ENCODE peak calls at places on chromosome 13, in eight cellular contexts. One of them, this sample, is unnamed.

GRCh38 chr13:99614465-99614885 is 113.2 kb downstream of the TM9SF2 start:
- DNase-seq in astrocyte of the cerebellum: no peak
- DNase-seq in aorta: no peak
- DNase-seq in WTC11: peak; percentile 44
- DNase-seq in uterus: no peak
- DNase-seq in breast epithelium: no peak
- DNase-seq in effector memory CD4-positive, alpha-beta T cell: no peak
- DNase-seq in T-helper 22 cell: no peak
- DNase-seq in this sample: no peak

GRCh38 chr13:98719527-98720250 is 32.8 kb downstream of the SLC15A1 start:
- DNase-seq in astrocyte of the cerebellum: no peak
- DNase-seq in uterus: no peak
- DNase-seq in breast epithelium: no peak
- DNase-seq in effector memory CD4-positive, alpha-beta T cell: no peak
- DNase-seq in WTC11: no peak
- DNase-seq in T-helper 22 cell: no peak
- DNase-seq in aorta: no peak
- DNase-seq in this sample: no peak

GRCh38 chr13:111156421-111156820 is 41.3 kb downstream of the ARHGEF7 start:
- DNase-seq in T-helper 22 cell: no peak
- DNase-seq in uterus: no peak
- DNase-seq in WTC11: no peak
- DNase-seq in aorta: no peak
- DNase-seq in astrocyte of the cerebellum: no peak
- DNase-seq in effector memory CD4-positive, alpha-beta T cell: no peak
- DNase-seq in breast epithelium: no peak
- DNase-seq in this sample: no peak

GRCh38 chr13:27405521-27406134 is 18.8 kb upstream of the GTF3A start:
- DNase-seq in uterus: no peak
- DNase-seq in T-helper 22 cell: no peak
- DNase-seq in effector memory CD4-positive, alpha-beta T cell: no peak
- DNase-seq in breast epithelium: no peak
- DNase-seq in WTC11: no peak
- DNase-seq in astrocyte of the cerebellum: no peak
- DNase-seq in aorta: no peak
- DNase-seq in this sample: no peak

GRCh38 chr13:25037057-25037813 is 58.7 kb upstream of the PABPC3 start:
- DNase-seq in breast epithelium: no peak
- DNase-seq in astrocyte of the cerebellum: peak; percentile 43
- DNase-seq in aorta: no peak
- DNase-seq in uterus: no peak
- DNase-seq in effector memory CD4-positive, alpha-beta T cell: no peak
- DNase-seq in WTC11: peak; percentile 55
- DNase-seq in T-helper 22 cell: no peak
- DNase-seq in this sample: peak; percentile 36

GRCh38 chr13:113208424-113209335 is at the start of gene PCID2:
- DNase-seq in breast epithelium: peak; percentile 87
- DNase-seq in uterus: peak; percentile 81
- DNase-seq in T-helper 22 cell: peak; percentile 82
- DNase-seq in WTC11: peak; percentile 89
- DNase-seq in effector memory CD4-positive, alpha-beta T cell: peak; percentile 81
- DNase-seq in astrocyte of the cerebellum: peak; percentile 67
- DNase-seq in aorta: peak; percentile 92
- DNase-seq in this sample: peak; percentile 85

GRCh38 chr13:31227063-31227462 is 27.3 kb downstream of the B3GLCT start:
- DNase-seq in WTC11: no peak
- DNase-seq in aorta: no peak
- DNase-seq in effector memory CD4-positive, alpha-beta T cell: no peak
- DNase-seq in astrocyte of the cerebellum: no peak
- DNase-seq in T-helper 22 cell: no peak
- DNase-seq in uterus: no peak
- DNase-seq in breast epithelium: no peak
- DNase-seq in this sample: no peak

GRCh38 chr13:113936566-113936965 is 37.3 kb downstream of the C13orf46 start:
- DNase-seq in breast epithelium: no peak
- DNase-seq in astrocyte of the cerebellum: no peak
- DNase-seq in uterus: no peak
- DNase-seq in T-helper 22 cell: no peak
- DNase-seq in aorta: no peak
- DNase-seq in WTC11: no peak
- DNase-seq in effector memory CD4-positive, alpha-beta T cell: no peak
- DNase-seq in this sample: no peak

GRCh38 chr13:89401209-89401810 is 1730.1 kb downstream of the SLITRK5 start:
- DNase-seq in aorta: no peak
- DNase-seq in astrocyte of the cerebellum: peak; percentile 51
- DNase-seq in effector memory CD4-positive, alpha-beta T cell: no peak
- DNase-seq in T-helper 22 cell: no peak
- DNase-seq in breast epithelium: no peak
- DNase-seq in uterus: no peak
- DNase-seq in WTC11: no peak
- DNase-seq in this sample: no peak

GRCh38 chr13:28473044-28473443 is 21.9 kb downstream of the FLT1 start:
- DNase-seq in astrocyte of the cerebellum: no peak
- DNase-seq in WTC11: no peak
- DNase-seq in breast epithelium: no peak
- DNase-seq in T-helper 22 cell: no peak
- DNase-seq in aorta: no peak
- DNase-seq in uterus: no peak
- DNase-seq in effector memory CD4-positive, alpha-beta T cell: no peak
- DNase-seq in this sample: no peak

GRCh38 chr13:32208860-32209259 is 106.3 kb downstream of the ZAR1L start:
- DNase-seq in WTC11: no peak
- DNase-seq in astrocyte of the cerebellum: no peak
- DNase-seq in T-helper 22 cell: no peak
- DNase-seq in breast epithelium: no peak
- DNase-seq in aorta: peak; percentile 77
- DNase-seq in effector memory CD4-positive, alpha-beta T cell: no peak
- DNase-seq in uterus: no peak
- DNase-seq in this sample: no peak

GRCh38 chr13:21986602-21987001 is 315.7 kb downstream of the FGF9 start:
- DNase-seq in breast epithelium: no peak
- DNase-seq in WTC11: no peak
- DNase-seq in effector memory CD4-positive, alpha-beta T cell: no peak
- DNase-seq in aorta: peak; percentile 73
- DNase-seq in astrocyte of the cerebellum: no peak
- DNase-seq in uterus: peak; percentile 76
- DNase-seq in T-helper 22 cell: no peak
- DNase-seq in this sample: no peak

GRCh38 chr13:25213716-25214115 is 41.6 kb upstream of the AMER2 start:
- DNase-seq in T-helper 22 cell: no peak
- DNase-seq in astrocyte of the cerebellum: no peak
- DNase-seq in WTC11: no peak
- DNase-seq in uterus: no peak
- DNase-seq in aorta: no peak
- DNase-seq in breast epithelium: no peak
- DNase-seq in effector memory CD4-positive, alpha-beta T cell: no peak
- DNase-seq in this sample: no peak

GRCh38 chr13:60431108-60431700 is 34.2 kb downstream of the TDRD3 start:
- DNase-seq in aorta: no peak
- DNase-seq in effector memory CD4-positive, alpha-beta T cell: no peak
- DNase-seq in uterus: no peak
- DNase-seq in astrocyte of the cerebellum: peak; percentile 62
- DNase-seq in breast epithelium: no peak
- DNase-seq in WTC11: no peak
- DNase-seq in T-helper 22 cell: no peak
- DNase-seq in this sample: no peak

GRCh38 chr13:52751196-52751595 is 11.6 kb upstream of the CNMD start:
- DNase-seq in astrocyte of the cerebellum: no peak
- DNase-seq in breast epithelium: no peak
- DNase-seq in effector memory CD4-positive, alpha-beta T cell: no peak
- DNase-seq in WTC11: no peak
- DNase-seq in aorta: no peak
- DNase-seq in uterus: no peak
- DNase-seq in T-helper 22 cell: no peak
- DNase-seq in this sample: no peak

GRCh38 chr13:93775507-93776108 is 549.0 kb downstream of the GPC6 start:
- DNase-seq in astrocyte of the cerebellum: peak; percentile 44
- DNase-seq in uterus: no peak
- DNase-seq in breast epithelium: no peak
- DNase-seq in WTC11: no peak
- DNase-seq in aorta: no peak
- DNase-seq in T-helper 22 cell: no peak
- DNase-seq in effector memory CD4-positive, alpha-beta T cell: no peak
- DNase-seq in this sample: no peak

GRCh38 chr13:65095697-65096096 is 2134.4 kb downstream of the PCDH9 start:
- DNase-seq in WTC11: no peak
- DNase-seq in aorta: no peak
- DNase-seq in breast epithelium: no peak
- DNase-seq in effector memory CD4-positive, alpha-beta T cell: no peak
- DNase-seq in uterus: no peak
- DNase-seq in astrocyte of the cerebellum: no peak
- DNase-seq in T-helper 22 cell: no peak
- DNase-seq in this sample: no peak

GRCh38 chr13:40562975-40563349 is 103.5 kb downstream of the FOXO1 start:
- DNase-seq in astrocyte of the cerebellum: peak; percentile 35
- DNase-seq in uterus: no peak
- DNase-seq in WTC11: no peak
- DNase-seq in breast epithelium: no peak
- DNase-seq in aorta: no peak
- DNase-seq in T-helper 22 cell: no peak
- DNase-seq in effector memory CD4-positive, alpha-beta T cell: no peak
- DNase-seq in this sample: no peak

GRCh38 chr13:46795321-46795720 is 1.6 kb downstream of the ESD start:
- DNase-seq in breast epithelium: no peak
- DNase-seq in astrocyte of the cerebellum: no peak
- DNase-seq in effector memory CD4-positive, alpha-beta T cell: no peak
- DNase-seq in aorta: no peak
- DNase-seq in T-helper 22 cell: no peak
- DNase-seq in WTC11: no peak
- DNase-seq in uterus: no peak
- DNase-seq in this sample: no peak

GRCh38 chr13:50119593-50119992 is 104.3 kb downstream of the KCNRG start:
- DNase-seq in T-helper 22 cell: no peak
- DNase-seq in aorta: no peak
- DNase-seq in effector memory CD4-positive, alpha-beta T cell: no peak
- DNase-seq in astrocyte of the cerebellum: no peak
- DNase-seq in WTC11: no peak
- DNase-seq in breast epithelium: no peak
- DNase-seq in uterus: no peak
- DNase-seq in this sample: no peak

GRCh38 chr13:112664501-112665203 is 25.2 kb upstream of the ATP11A start:
- DNase-seq in breast epithelium: peak; percentile 10
- DNase-seq in WTC11: no peak
- DNase-seq in astrocyte of the cerebellum: no peak
- DNase-seq in aorta: no peak
- DNase-seq in uterus: no peak
- DNase-seq in T-helper 22 cell: no peak
- DNase-seq in effector memory CD4-positive, alpha-beta T cell: no peak
- DNase-seq in this sample: no peak

GRCh38 chr13:74633734-74634133 is 499.5 kb upstream of the KLF12 start:
- DNase-seq in WTC11: no peak
- DNase-seq in uterus: no peak
- DNase-seq in breast epithelium: no peak
- DNase-seq in aorta: no peak
- DNase-seq in T-helper 22 cell: no peak
- DNase-seq in effector memory CD4-positive, alpha-beta T cell: no peak
- DNase-seq in astrocyte of the cerebellum: no peak
- DNase-seq in this sample: no peak

GRCh38 chr13:94764576-94765321 is 52.4 kb upstream of the SOX21 start:
- DNase-seq in T-helper 22 cell: no peak
- DNase-seq in WTC11: no peak
- DNase-seq in astrocyte of the cerebellum: no peak
- DNase-seq in effector memory CD4-positive, alpha-beta T cell: no peak
- DNase-seq in aorta: no peak
- DNase-seq in breast epithelium: no peak
- DNase-seq in uterus: no peak
- DNase-seq in this sample: no peak

GRCh38 chr13:100275746-100276145 is 186.9 kb downstream of the PCCA start:
- DNase-seq in WTC11: no peak
- DNase-seq in astrocyte of the cerebellum: no peak
- DNase-seq in breast epithelium: no peak
- DNase-seq in uterus: no peak
- DNase-seq in T-helper 22 cell: no peak
- DNase-seq in aorta: no peak
- DNase-seq in effector memory CD4-positive, alpha-beta T cell: no peak
- DNase-seq in this sample: no peak

GRCh38 chr13:31870511-31870910 is 131.2 kb downstream of the RXFP2 start:
- DNase-seq in aorta: no peak
- DNase-seq in uterus: no peak
- DNase-seq in T-helper 22 cell: no peak
- DNase-seq in effector memory CD4-positive, alpha-beta T cell: no peak
- DNase-seq in WTC11: no peak
- DNase-seq in astrocyte of the cerebellum: no peak
- DNase-seq in breast epithelium: no peak
- DNase-seq in this sample: no peak

GRCh38 chr13:59269476-59269875 is 894.3 kb downstream of the DIAPH3 start:
- DNase-seq in aorta: no peak
- DNase-seq in astrocyte of the cerebellum: peak; percentile 90
- DNase-seq in effector memory CD4-positive, alpha-beta T cell: no peak
- DNase-seq in breast epithelium: no peak
- DNase-seq in WTC11: no peak
- DNase-seq in uterus: no peak
- DNase-seq in T-helper 22 cell: no peak
- DNase-seq in this sample: no peak

GRCh38 chr13:74250738-74251190 is 116.6 kb upstream of the KLF12 start:
- DNase-seq in astrocyte of the cerebellum: no peak
- DNase-seq in effector memory CD4-positive, alpha-beta T cell: no peak
- DNase-seq in WTC11: no peak
- DNase-seq in breast epithelium: no peak
- DNase-seq in aorta: no peak
- DNase-seq in uterus: no peak
- DNase-seq in T-helper 22 cell: no peak
- DNase-seq in this sample: no peak

GRCh38 chr13:110942248-110942981 is 27.5 kb upstream of the ANKRD10 start:
- DNase-seq in astrocyte of the cerebellum: no peak
- DNase-seq in uterus: no peak
- DNase-seq in aorta: no peak
- DNase-seq in WTC11: no peak
- DNase-seq in effector memory CD4-positive, alpha-beta T cell: no peak
- DNase-seq in breast epithelium: no peak
- DNase-seq in T-helper 22 cell: no peak
- DNase-seq in this sample: no peak

GRCh38 chr13:97030705-97031452 is 36.6 kb upstream of the OXGR1 start:
- DNase-seq in WTC11: no peak
- DNase-seq in breast epithelium: no peak
- DNase-seq in uterus: no peak
- DNase-seq in T-helper 22 cell: no peak
- DNase-seq in aorta: no peak
- DNase-seq in effector memory CD4-positive, alpha-beta T cell: no peak
- DNase-seq in astrocyte of the cerebellum: peak; percentile 62
- DNase-seq in this sample: no peak

GRCh38 chr13:110680852-110681251 is 25.1 kb downstream of the CARS2 start:
- DNase-seq in WTC11: peak; percentile 57
- DNase-seq in T-helper 22 cell: no peak
- DNase-seq in astrocyte of the cerebellum: no peak
- DNase-seq in breast epithelium: no peak
- DNase-seq in aorta: no peak
- DNase-seq in effector memory CD4-positive, alpha-beta T cell: no peak
- DNase-seq in uterus: no peak
- DNase-seq in this sample: no peak

GRCh38 chr13:74025369-74025768 is 108.8 kb downstream of the KLF12 start:
- DNase-seq in uterus: no peak
- DNase-seq in breast epithelium: no peak
- DNase-seq in astrocyte of the cerebellum: no peak
- DNase-seq in aorta: no peak
- DNase-seq in effector memory CD4-positive, alpha-beta T cell: no peak
- DNase-seq in WTC11: no peak
- DNase-seq in T-helper 22 cell: no peak
- DNase-seq in this sample: no peak

GRCh38 chr13:44165172-44165894 is 208.3 kb upstream of the SERP2 start:
- DNase-seq in astrocyte of the cerebellum: no peak
- DNase-seq in breast epithelium: no peak
- DNase-seq in effector memory CD4-positive, alpha-beta T cell: no peak
- DNase-seq in uterus: no peak
- DNase-seq in aorta: no peak
- DNase-seq in T-helper 22 cell: no peak
- DNase-seq in WTC11: no peak
- DNase-seq in this sample: no peak

GRCh38 chr13:89486721-89487120 is 1815.5 kb downstream of the SLITRK5 start:
- DNase-seq in effector memory CD4-positive, alpha-beta T cell: no peak
- DNase-seq in astrocyte of the cerebellum: peak; percentile 19
- DNase-seq in aorta: no peak
- DNase-seq in T-helper 22 cell: no peak
- DNase-seq in uterus: no peak
- DNase-seq in WTC11: no peak
- DNase-seq in breast epithelium: no peak
- DNase-seq in this sample: no peak

GRCh38 chr13:49271264-49271663 is 23.5 kb downstream of the CDADC1 start:
- DNase-seq in T-helper 22 cell: no peak
- DNase-seq in breast epithelium: no peak
- DNase-seq in uterus: no peak
- DNase-seq in effector memory CD4-positive, alpha-beta T cell: no peak
- DNase-seq in astrocyte of the cerebellum: no peak
- DNase-seq in WTC11: no peak
- DNase-seq in aorta: no peak
- DNase-seq in this sample: no peak

This sample was measured in effector CD4-positive, alpha-beta T cell.